ENCODE peak calls at places on chromosomes 1 and 21, in ten cellular contexts. One of them, this sample, is unnamed. For H3K36me3, the result is how much of the 10 kb centered on the place peaks cover.

GRCh38 chr1:167554028-167554779 is 642 bp upstream of the CREG1 start:
- DNase-seq in uterus: no peak
- DNase-seq in Peyer's patch: no peak
- DNase-seq in transverse colon: no peak
- DNase-seq in heart left ventricle: no peak
- DNase-seq in tibial nerve: no peak
- DNase-seq in K562: no peak
- DNase-seq in thyroid gland: peak
- DNase-seq in stomach: no peak
- DNase-seq in suprapubic skin: no peak
- DNase-seq in this sample: no peak

GRCh38 chr1:231219422-231220401 is 21.3 kb upstream of the GNPAT start:
- DNase-seq in heart left ventricle: no peak
- DNase-seq in thyroid gland: no peak
- DNase-seq in tibial nerve: no peak
- DNase-seq in stomach: no peak
- DNase-seq in Peyer's patch: no peak
- DNase-seq in transverse colon: no peak
- DNase-seq in K562: no peak
- DNase-seq in suprapubic skin: no peak
- DNase-seq in uterus: no peak
- DNase-seq in this sample: no peak

GRCh38 chr21:37915941-37916794 is at the start of gene KCNJ6:
- DNase-seq in heart left ventricle: no peak
- DNase-seq in suprapubic skin: no peak
- DNase-seq in tibial nerve: no peak
- DNase-seq in uterus: no peak
- DNase-seq in Peyer's patch: no peak
- DNase-seq in stomach: peak
- DNase-seq in transverse colon: no peak
- DNase-seq in thyroid gland: peak
- DNase-seq in K562: peak
- DNase-seq in this sample: no peak

GRCh38 chr1:193392686-193393085 is 206.3 kb upstream of the B3GALT2 start:
- DNase-seq in heart left ventricle: no peak
- DNase-seq in transverse colon: no peak
- DNase-seq in K562: no peak
- DNase-seq in suprapubic skin: no peak
- DNase-seq in uterus: no peak
- DNase-seq in tibial nerve: no peak
- DNase-seq in Peyer's patch: no peak
- DNase-seq in stomach: no peak
- DNase-seq in thyroid gland: no peak
- DNase-seq in this sample: no peak

GRCh38 chr1:231376875-231377549 is 38.9 kb downstream of the SPRTN start:
- DNase-seq in transverse colon: no peak
- DNase-seq in stomach: no peak
- DNase-seq in uterus: no peak
- DNase-seq in tibial nerve: no peak
- DNase-seq in K562: no peak
- DNase-seq in Peyer's patch: peak
- DNase-seq in heart left ventricle: no peak
- DNase-seq in suprapubic skin: no peak
- DNase-seq in thyroid gland: no peak
- DNase-seq in this sample: no peak

GRCh38 chr1:226549094-226549936 is 751 bp downstream of the STUM start:
- DNase-seq in stomach: no peak
- DNase-seq in heart left ventricle: no peak
- DNase-seq in transverse colon: peak
- DNase-seq in uterus: no peak
- DNase-seq in tibial nerve: no peak
- DNase-seq in Peyer's patch: peak
- DNase-seq in K562: no peak
- DNase-seq in suprapubic skin: no peak
- DNase-seq in thyroid gland: no peak
- DNase-seq in this sample: no peak

GRCh38 chr1:187527346-187527745 is 698.6 kb downstream of the PLA2G4A start:
- DNase-seq in heart left ventricle: no peak
- DNase-seq in thyroid gland: no peak
- DNase-seq in stomach: no peak
- DNase-seq in uterus: no peak
- DNase-seq in Peyer's patch: no peak
- DNase-seq in K562: no peak
- DNase-seq in transverse colon: no peak
- DNase-seq in suprapubic skin: no peak
- DNase-seq in tibial nerve: no peak
- DNase-seq in this sample: no peak

GRCh38 chr1:155008015-155008941 is 5.7 kb downstream of the ZBTB7B start:
- DNase-seq in K562: peak
- DNase-seq in Peyer's patch: peak
- DNase-seq in transverse colon: peak
- DNase-seq in heart left ventricle: peak
- DNase-seq in suprapubic skin: no peak
- DNase-seq in thyroid gland: peak
- DNase-seq in uterus: no peak
- DNase-seq in stomach: no peak
- DNase-seq in tibial nerve: no peak
- DNase-seq in this sample: no peak

GRCh38 chr1:181743878-181744312 is 260.6 kb downstream of the CACNA1E start:
- DNase-seq in Peyer's patch: no peak
- DNase-seq in K562: no peak
- DNase-seq in tibial nerve: no peak
- DNase-seq in heart left ventricle: no peak
- DNase-seq in uterus: no peak
- DNase-seq in stomach: no peak
- DNase-seq in transverse colon: no peak
- DNase-seq in thyroid gland: peak
- DNase-seq in suprapubic skin: no peak
- DNase-seq in this sample: no peak

GRCh38 chr21:34530264-34530663 is 18.3 kb upstream of the KCNE1 start:
- DNase-seq in transverse colon: no peak
- DNase-seq in uterus: no peak
- DNase-seq in thyroid gland: no peak
- DNase-seq in Peyer's patch: no peak
- DNase-seq in tibial nerve: no peak
- DNase-seq in heart left ventricle: no peak
- DNase-seq in suprapubic skin: no peak
- DNase-seq in stomach: no peak
- DNase-seq in K562: no peak
- DNase-seq in this sample: no peak

GRCh38 chr21:42386034-42386591 is 9.7 kb downstream of the TMPRSS3 start:
- DNase-seq in uterus: no peak
- DNase-seq in heart left ventricle: no peak
- DNase-seq in K562: no peak
- DNase-seq in tibial nerve: no peak
- DNase-seq in thyroid gland: no peak
- DNase-seq in stomach: peak
- DNase-seq in Peyer's patch: peak
- DNase-seq in suprapubic skin: no peak
- DNase-seq in transverse colon: peak
- DNase-seq in this sample: no peak
- H3K36me3 ChIP-seq in uterus: under half
- H3K36me3 ChIP-seq in heart left ventricle: under half
- H3K36me3 ChIP-seq in K562: under half
- H3K36me3 ChIP-seq in tibial nerve: under half
- H3K36me3 ChIP-seq in thyroid gland: under half
- H3K36me3 ChIP-seq in stomach: under half
- H3K36me3 ChIP-seq in Peyer's patch: under half
- H3K36me3 ChIP-seq in suprapubic skin: under half
- H3K36me3 ChIP-seq in transverse colon: under half
- H3K36me3 ChIP-seq in this sample: under half

GRCh38 chr1:207030522-207031009 is 2.0 kb downstream of the C1orf116 start:
- DNase-seq in uterus: no peak
- DNase-seq in K562: no peak
- DNase-seq in stomach: no peak
- DNase-seq in heart left ventricle: no peak
- DNase-seq in suprapubic skin: no peak
- DNase-seq in Peyer's patch: peak
- DNase-seq in transverse colon: no peak
- DNase-seq in thyroid gland: no peak
- DNase-seq in tibial nerve: no peak
- DNase-seq in this sample: no peak
- TF ChIP-seq POLR2A in uterus: no peak
- TF ChIP-seq POLR2A in K562: no peak
- TF ChIP-seq POLR2A in stomach: no peak
- TF ChIP-seq POLR2A in heart left ventricle: no peak
- TF ChIP-seq POLR2A in suprapubic skin: no peak
- TF ChIP-seq POLR2A in Peyer's patch: no peak
- TF ChIP-seq POLR2A in transverse colon: no peak
- TF ChIP-seq POLR2A in thyroid gland: no peak
- TF ChIP-seq POLR2A in tibial nerve: no peak
- TF ChIP-seq POLR2A in this sample: no peak

GRCh38 chr21:26709090-26709489 is 136.0 kb upstream of the CYYR1 start:
- DNase-seq in transverse colon: no peak
- DNase-seq in uterus: no peak
- DNase-seq in K562: no peak
- DNase-seq in tibial nerve: no peak
- DNase-seq in suprapubic skin: no peak
- DNase-seq in Peyer's patch: no peak
- DNase-seq in stomach: no peak
- DNase-seq in heart left ventricle: no peak
- DNase-seq in thyroid gland: no peak
- DNase-seq in this sample: no peak

GRCh38 chr21:26707241-26707640 is 134.2 kb upstream of the CYYR1 start:
- DNase-seq in Peyer's patch: no peak
- DNase-seq in uterus: no peak
- DNase-seq in transverse colon: no peak
- DNase-seq in suprapubic skin: no peak
- DNase-seq in heart left ventricle: no peak
- DNase-seq in thyroid gland: no peak
- DNase-seq in K562: no peak
- DNase-seq in stomach: no peak
- DNase-seq in tibial nerve: no peak
- DNase-seq in this sample: no peak

GRCh38 chr21:26710155-26710554 is 135.1 kb downstream of the ADAMTS1 start:
- DNase-seq in heart left ventricle: no peak
- DNase-seq in Peyer's patch: no peak
- DNase-seq in thyroid gland: no peak
- DNase-seq in uterus: no peak
- DNase-seq in tibial nerve: no peak
- DNase-seq in suprapubic skin: no peak
- DNase-seq in K562: no peak
- DNase-seq in stomach: no peak
- DNase-seq in transverse colon: no peak
- DNase-seq in this sample: no peak

GRCh38 chr21:26708223-26708800 is 135.2 kb upstream of the CYYR1 start:
- DNase-seq in stomach: no peak
- DNase-seq in transverse colon: no peak
- DNase-seq in suprapubic skin: no peak
- DNase-seq in heart left ventricle: no peak
- DNase-seq in K562: no peak
- DNase-seq in tibial nerve: no peak
- DNase-seq in thyroid gland: no peak
- DNase-seq in Peyer's patch: no peak
- DNase-seq in uterus: no peak
- DNase-seq in this sample: no peak
- H3K36me3 ChIP-seq in stomach: under half
- H3K36me3 ChIP-seq in transverse colon: under half
- H3K36me3 ChIP-seq in suprapubic skin: under half
- H3K36me3 ChIP-seq in heart left ventricle: under half
- H3K36me3 ChIP-seq in K562: under half
- H3K36me3 ChIP-seq in tibial nerve: under half
- H3K36me3 ChIP-seq in thyroid gland: under half
- H3K36me3 ChIP-seq in Peyer's patch: under half
- H3K36me3 ChIP-seq in uterus: under half
- H3K36me3 ChIP-seq in this sample: under half

GRCh38 chr1:151008244-151009205 is at the start of gene PRUNE1:
- DNase-seq in thyroid gland: peak
- DNase-seq in heart left ventricle: peak
- DNase-seq in K562: peak
- DNase-seq in Peyer's patch: peak
- DNase-seq in tibial nerve: peak
- DNase-seq in uterus: peak
- DNase-seq in suprapubic skin: peak
- DNase-seq in transverse colon: peak
- DNase-seq in stomach: peak
- DNase-seq in this sample: peak
- TF ChIP-seq POLR2A in thyroid gland: peak
- TF ChIP-seq POLR2A in heart left ventricle: peak
- TF ChIP-seq POLR2A in K562: peak
- TF ChIP-seq POLR2A in Peyer's patch: peak
- TF ChIP-seq POLR2A in tibial nerve: peak
- TF ChIP-seq POLR2A in uterus: peak
- TF ChIP-seq POLR2A in suprapubic skin: no peak
- TF ChIP-seq POLR2A in transverse colon: peak
- TF ChIP-seq POLR2A in stomach: no peak
- TF ChIP-seq POLR2A in this sample: no peak

DNA sequence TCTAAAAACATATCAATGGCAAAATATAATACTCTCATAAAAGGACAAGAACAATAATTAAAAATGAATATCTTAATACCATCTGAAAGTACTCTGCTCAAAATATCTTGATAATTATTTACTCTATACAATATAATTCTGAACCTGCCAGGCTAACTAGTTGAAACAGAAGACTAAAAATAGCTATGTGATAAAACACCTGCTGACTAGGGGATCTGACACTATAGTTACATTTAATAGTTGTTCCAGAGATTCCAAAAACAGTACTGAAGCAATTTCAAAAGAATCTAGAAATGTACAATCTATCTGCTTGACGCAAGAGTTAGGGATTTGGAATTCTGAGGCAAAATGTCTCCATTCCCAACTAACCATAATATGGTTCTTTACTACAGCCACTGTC is 30.2 kb downstream of the ERO1B start:
- DNase-seq in Peyer's patch: no peak
- DNase-seq in heart left ventricle: no peak
- DNase-seq in suprapubic skin: no peak
- DNase-seq in transverse colon: no peak
- DNase-seq in K562: no peak
- DNase-seq in tibial nerve: no peak
- DNase-seq in stomach: no peak
- DNase-seq in thyroid gland: no peak
- DNase-seq in uterus: no peak
- DNase-seq in this sample: no peak
- H3K36me3 ChIP-seq in Peyer's patch: under half
- H3K36me3 ChIP-seq in heart left ventricle: under half
- H3K36me3 ChIP-seq in suprapubic skin: under half
- H3K36me3 ChIP-seq in transverse colon: under half
- H3K36me3 ChIP-seq in K562: under half
- H3K36me3 ChIP-seq in tibial nerve: under half
- H3K36me3 ChIP-seq in stomach: under half
- H3K36me3 ChIP-seq in thyroid gland: under half
- H3K36me3 ChIP-seq in uterus: under half
- H3K36me3 ChIP-seq in this sample: under half

DNA sequence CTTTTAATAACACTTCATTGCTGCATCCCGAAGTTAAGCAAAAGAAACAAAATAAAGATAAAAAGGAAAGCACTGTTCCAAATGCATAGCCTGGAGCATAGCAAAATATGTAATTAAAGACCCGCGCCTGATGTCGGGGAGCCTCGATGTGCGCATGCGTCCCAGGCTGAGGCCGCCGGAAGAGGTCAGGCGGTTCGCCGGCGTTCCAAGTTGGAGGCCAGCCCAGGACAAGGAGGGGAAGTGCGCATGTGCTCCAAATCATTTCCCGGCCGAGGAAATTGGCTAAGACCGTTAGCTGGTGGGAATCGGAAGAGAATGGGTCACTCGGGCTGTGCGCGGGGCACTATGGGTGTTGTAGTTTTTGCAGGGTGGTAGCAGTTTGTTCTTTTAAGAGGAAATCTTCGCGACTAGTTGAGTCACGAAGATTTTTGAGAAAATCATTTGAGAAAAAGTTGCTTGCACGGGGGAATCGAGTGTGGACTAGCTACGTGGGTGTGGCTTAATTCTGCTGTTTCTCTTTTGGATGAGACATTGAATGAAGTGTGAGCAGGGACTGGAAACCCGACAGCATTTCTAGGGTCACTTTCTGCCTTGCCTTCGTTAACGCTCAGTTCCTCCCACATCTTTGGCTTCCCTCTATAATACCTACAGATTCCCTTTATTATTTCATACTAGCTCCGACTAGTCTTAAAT is 31.0 kb upstream of the CD1D start:
- DNase-seq in transverse colon: peak
- DNase-seq in K562: peak
- DNase-seq in uterus: peak
- DNase-seq in tibial nerve: peak
- DNase-seq in stomach: peak
- DNase-seq in suprapubic skin: peak
- DNase-seq in heart left ventricle: peak
- DNase-seq in thyroid gland: peak
- DNase-seq in Peyer's patch: peak
- DNase-seq in this sample: peak
- TF ChIP-seq POLR2A in transverse colon: no peak
- TF ChIP-seq POLR2A in K562: no peak
- TF ChIP-seq POLR2A in uterus: peak
- TF ChIP-seq POLR2A in tibial nerve: peak
- TF ChIP-seq POLR2A in stomach: no peak
- TF ChIP-seq POLR2A in suprapubic skin: no peak
- TF ChIP-seq POLR2A in heart left ventricle: no peak
- TF ChIP-seq POLR2A in thyroid gland: no peak
- TF ChIP-seq POLR2A in Peyer's patch: no peak
- TF ChIP-seq POLR2A in this sample: no peak